ENCODE peak calls at places on chromosome 21, in nine cellular contexts. A is H9, S is PC-3, V is IMR-90, P is neural progenitor cell, O is NT2/D1, N is fibroblast of lung, W is colonic mucosa, D is endodermal cell. I is an unnamed sample.

GRCh38 chr21:25934771-25935224 is 200.0 kb downstream of the GABPA start:
- DNase-seq in V (peak; percentile 99), O (no peak), D (no peak), P (no peak), S (peak; percentile 98), N (peak; percentile 97), W (peak; percentile 60), A (no peak), I (no peak)

GRCh38 chr21:28150778-28151177 is 841.9 kb downstream of the LTN1 start:
- DNase-seq in P (no peak), S (no peak), A (no peak), W (no peak), N (peak; percentile 42), D (no peak), O (no peak), V (peak; percentile 73), I (no peak)

GRCh38 chr21:28752131-28752530 is 240.5 kb downstream of the LTN1 start:
- DNase-seq in S (no peak), N (no peak), D (no peak), V (no peak), P (no peak), O (no peak), W (no peak), A (no peak), I (no peak)

GRCh38 chr21:34640858-34641257 is 25.9 kb upstream of the RCAN1 start:
- DNase-seq in D (no peak), W (no peak), A (no peak), P (no peak), V (peak; percentile 85), O (no peak), S (peak; percentile 83), N (peak; percentile 54), I (peak; percentile 17)

GRCh38 chr21:31634993-31635392 is 24.5 kb upstream of the SOD1 start:
- DNase-seq in N (no peak), S (no peak), D (no peak), P (no peak), A (no peak), O (no peak), V (no peak), W (no peak), I (no peak)

GRCh38 chr21:31911138-31911907 is 38.5 kb downstream of the HUNK start:
- DNase-seq in A (no peak), N (no peak), V (peak; percentile 86), S (peak; percentile 61), W (no peak), P (no peak), O (no peak), D (peak; percentile 49), I (peak; percentile 21)

GRCh38 chr21:43370888-43371570 is 55.9 kb downstream of the SIK1 start:
- DNase-seq in A (no peak), D (no peak), V (no peak), O (peak; percentile 39), P (no peak), N (no peak), S (no peak), W (no peak), I (no peak)

GRCh38 chr21:25456672-25457071 is 150.6 kb downstream of the MRPL39 start:
- DNase-seq in O (no peak), P (no peak), S (peak; percentile 52), A (no peak), V (peak; percentile 7), D (no peak), W (no peak), N (peak; percentile 14), I (no peak)

GRCh38 chr21:28224191-28224755 is 768.4 kb downstream of the LTN1 start:
- DNase-seq in O (no peak), P (no peak), W (no peak), A (no peak), N (no peak), S (no peak), D (no peak), V (no peak), I (no peak)

GRCh38 chr21:35096959-35097358 is 47.9 kb upstream of the RUNX1 start:
- DNase-seq in A (no peak), O (no peak), S (no peak), N (no peak), P (no peak), W (no peak), D (no peak), V (no peak), I (no peak)

GRCh38 chr21:27258222-27258621 is 291.3 kb upstream of the ADAMTS5 start:
- DNase-seq in D (no peak), V (no peak), P (no peak), A (no peak), N (no peak), S (no peak), O (no peak), W (no peak), I (no peak)

GRCh38 chr21:31151682-31152081 is 113.4 kb upstream of the KRTAP19-8 start:
- DNase-seq in O (no peak), D (no peak), A (no peak), N (no peak), S (no peak), V (no peak), P (no peak), W (no peak), I (no peak)

GRCh38 chr21:14787312-14787711 is 241.2 kb upstream of the SAMSN1 start:
- DNase-seq in A (no peak), V (no peak), S (no peak), N (no peak), W (no peak), P (no peak), O (no peak), D (no peak), I (no peak)

GRCh38 chr21:28127390-28127789 is 865.3 kb downstream of the LTN1 start:
- DNase-seq in A (no peak), V (peak; percentile 7), P (no peak), S (no peak), D (no peak), O (no peak), N (peak; percentile 24), W (no peak), I (no peak)

GRCh38 chr21:31176725-31177124 is 138.4 kb upstream of the KRTAP19-8 start:
- DNase-seq in A (no peak), N (no peak), P (no peak), W (no peak), S (no peak), D (no peak), V (no peak), O (no peak), I (no peak)

GRCh38 chr21:16102113-16102512 is 372.3 kb downstream of the USP25 start:
- DNase-seq in W (no peak), D (no peak), P (no peak), N (no peak), A (no peak), S (no peak), O (no peak), V (no peak), I (no peak)

GRCh38 chr21:29072873-29073221 is 601 bp downstream of the CCT8 start:
- DNase-seq in S (peak; percentile 14), P (peak; percentile 33), V (peak; percentile 38), W (no peak), A (no peak), N (peak; percentile 46), O (no peak), D (no peak), I (no peak)

GRCh38 chr21:27213328-27213727 is 246.4 kb upstream of the ADAMTS5 start:
- DNase-seq in W (no peak), P (peak; percentile 35), V (peak; percentile 36), S (peak; percentile 9), A (no peak), D (no peak), N (peak; percentile 57), O (no peak), I (no peak)

GRCh38 chr21:43667191-43667904 is 8.0 kb downstream of the RRP1B start:
- DNase-seq in A (no peak), O (no peak), V (peak; percentile 81), W (no peak), N (peak; percentile 72), S (peak; percentile 45), P (no peak), D (no peak), I (no peak)

GRCh38 chr21:14271053-14271452 is 55.1 kb downstream of the RBM11 start:
- DNase-seq in W (no peak), S (no peak), N (no peak), O (no peak), V (no peak), A (no peak), P (no peak), D (no peak), I (no peak)

GRCh38 chr21:14263879-14264278 is 47.9 kb downstream of the RBM11 start:
- DNase-seq in P (no peak), N (no peak), W (no peak), V (no peak), A (no peak), S (peak; percentile 24), O (no peak), D (no peak), I (no peak)

GRCh38 chr21:34182436-34182835 is 109.1 kb downstream of the MRPS6 start:
- DNase-seq in N (no peak), W (no peak), S (no peak), A (no peak), V (no peak), O (no peak), D (no peak), P (no peak), I (no peak)

GRCh38 chr21:24856326-24856725 is 751.0 kb downstream of the MRPL39 start:
- DNase-seq in N (no peak), P (no peak), V (no peak), S (no peak), A (no peak), D (no peak), O (no peak), W (no peak), I (no peak)

GRCh38 chr21:39979321-39979720 is 112.1 kb downstream of the PCP4 start:
- DNase-seq in D (no peak), P (no peak), N (no peak), V (no peak), W (no peak), A (no peak), O (no peak), S (no peak), I (no peak)
- H3K9ac ChIP-seq in D (no peak overlapping the region), P (no peak overlapping the region), N (no peak overlapping the region), V (no peak overlapping the region), W (no peak overlapping the region), A (no peak overlapping the region), O (no peak overlapping the region), S (no peak overlapping the region), I (no peak overlapping the region)

GRCh38 chr21:42057861-42058437 is 13.2 kb upstream of the UMODL1 start:
- DNase-seq in N (no peak), A (no peak), W (peak; percentile 31), P (no peak), S (no peak), O (no peak), V (no peak), D (no peak), I (no peak)
- H3K4me1 ChIP-seq in N (peaks cover 9% of the 10 kb centered on the region), A (peaks cover 3% of the 10 kb centered on the region), W (peaks cover 13% of the 10 kb centered on the region), P (peaks cover 5% of the 10 kb centered on the region), S (peaks cover 24% of the 10 kb centered on the region), O (peaks cover 26% of the 10 kb centered on the region), V (peaks cover 20% of the 10 kb centered on the region), D (peaks cover 6% of the 10 kb centered on the region), I (peaks cover 31% of the 10 kb centered on the region)

GRCh38 chr21:17428484-17428869 is 84.4 kb upstream of the CXADR start:
- DNase-seq in A (no peak), D (no peak), S (no peak), P (no peak), N (no peak), O (no peak), V (no peak), W (no peak), I (no peak)
- H3K9ac ChIP-seq in A (no peak overlapping the region), D (no peak overlapping the region), S (no peak overlapping the region), P (no peak overlapping the region), N (no peak overlapping the region), O (no peak overlapping the region), V (no peak overlapping the region), W (no peak overlapping the region), I (no peak overlapping the region)

GRCh38 chr21:37071561-37072238 is 1.2 kb downstream of the PIGP start:
- DNase-seq in D (peak; percentile 58), O (no peak), S (peak; percentile 45), P (peak; percentile 29), W (peak; percentile 65), V (peak; percentile 77), A (no peak), N (peak; percentile 89), I (peak; percentile 42)
- H3K4me1 ChIP-seq in D (peaks cover 5% of the 10 kb centered on the region), O (peaks cover 11% of the 10 kb centered on the region), S (peaks cover 21% of the 10 kb centered on the region), P (peaks cover 35% of the 10 kb centered on the region), W (no peaks in the 10 kb centered on the region), V (peaks cover 9% of the 10 kb centered on the region), A (peaks cover 5% of the 10 kb centered on the region), N (peaks cover 4% of the 10 kb centered on the region), I (peaks cover 17% of the 10 kb centered on the region)